ENCODE peak calls at places on chromosome 21, in five cellular contexts. N is HTR-8/SVneo; D is activated CD8-positive, alpha-beta memory T cell treated with anti-CD3 and anti-CD28 coated beads for 4 hours; O is mucosa of gallbladder; Q is neuronal stem cell. I is an unnamed sample.
A peak's percentile ranks its signal among the peaks of the same experiment; 100 is the strongest.

GRCh38 chr21:33261635-33262034 is 4.5 kb upstream of the IL10RB start:
- DNase-seq in O (peak; percentile 31), N (no peak), Q (no peak), D (no peak), I (peak; percentile 34)

GRCh38 chr21:33898546-33898945 is 17.1 kb downstream of the ATP5PO start:
- DNase-seq in O (no peak), N (no peak), Q (no peak), D (no peak), I (no peak)

GRCh38 chr21:8989883-8990325 is 1531.5 kb upstream of the TPTE start:
- DNase-seq in O (no peak), D (no peak), N (no peak), Q (no peak), I (no peak)

GRCh38 chr21:38679531-38679930 is 126.2 kb upstream of the ETS2 start:
- DNase-seq in D (no peak), O (no peak), N (peak; percentile 54), Q (no peak), I (no peak)

GRCh38 chr21:34367320-34367935 is 3.6 kb downstream of the KCNE2 start:
- DNase-seq in O (peak; percentile 46), Q (no peak), N (peak; percentile 66), D (no peak), I (peak; percentile 73)

GRCh38 chr21:36509966-36510742 is 30.2 kb upstream of the CLDN14 start:
- DNase-seq in O (peak; percentile 75), Q (no peak), D (no peak), N (no peak), I (no peak)

GRCh38 chr21:45471229-45472052 is 66.5 kb downstream of the COL18A1 start:
- DNase-seq in Q (no peak), N (peak; percentile 48), D (no peak), O (peak; percentile 41), I (peak; percentile 62)

GRCh38 chr21:19900149-19900548 is 1098.1 kb upstream of the NCAM2 start:
- DNase-seq in O (no peak), Q (no peak), D (no peak), N (no peak), I (peak; percentile 15)

GRCh38 chr21:45387506-45387905 is 17.5 kb upstream of the COL18A1 start:
- DNase-seq in Q (no peak), D (no peak), N (no peak), O (no peak), I (no peak)

GRCh38 chr21:34771512-34772028 is 102.8 kb downstream of the CLIC6 start:
- DNase-seq in D (no peak), Q (no peak), O (no peak), N (peak; percentile 27), I (no peak)

GRCh38 chr21:38386967-38387366 is 111.3 kb downstream of the ERG start:
- DNase-seq in N (no peak), D (no peak), O (no peak), Q (no peak), I (no peak)

GRCh38 chr21:22444990-22445389 is 1446.8 kb downstream of the NCAM2 start:
- DNase-seq in N (no peak), Q (no peak), O (no peak), D (no peak), I (no peak)

GRCh38 chr21:43603641-43604504 is 55.4 kb downstream of the HSF2BP start:
- DNase-seq in N (no peak), Q (no peak), O (no peak), D (no peak), I (no peak)

GRCh38 chr21:26844258-26845065 is 747 bp downstream of the ADAMTS1 start:
- DNase-seq in O (peak; percentile 36), N (peak; percentile 10), Q (peak; percentile 44), D (no peak), I (peak; percentile 59)

GRCh38 chr21:32182449-32182848 is 96.4 kb downstream of the MIS18A start:
- DNase-seq in Q (no peak), N (no peak), O (no peak), D (no peak), I (no peak)

GRCh38 chr21:44866780-44867179 is 6.7 kb downstream of the PTTG1IP start:
- DNase-seq in Q (no peak), N (no peak), D (no peak), O (no peak), I (no peak)

GRCh38 chr21:41614456-41615010 is 106.6 kb upstream of the TMPRSS2 start:
- DNase-seq in N (no peak), O (no peak), Q (no peak), D (no peak), I (no peak)

GRCh38 chr21:37231671-37232070 is 35.5 kb downstream of the VPS26C start:
- DNase-seq in N (no peak), Q (no peak), D (no peak), O (no peak), I (no peak)

GRCh38 chr21:32253215-32253641 is 25.6 kb downstream of the MIS18A start:
- DNase-seq in D (no peak), Q (no peak), N (no peak), O (peak; percentile 35), I (no peak)

GRCh38 chr21:37443683-37444082 is 77.1 kb downstream of the DYRK1A start:
- DNase-seq in Q (no peak), D (no peak), O (no peak), N (no peak), I (no peak)

GRCh38 chr21:31732538-31732864 is 583 bp upstream of the SCAF4 start:
- DNase-seq in D (no peak), Q (no peak), N (peak; percentile 51), O (peak; percentile 59), I (no peak)

GRCh38 chr21:45590726-45591618 is 48.7 kb upstream of the SLC19A1 start:
- DNase-seq in O (no peak), Q (no peak), D (peak; percentile 41), N (no peak), I (no peak)

GRCh38 chr21:35508389-35508888 is 459.3 kb upstream of the RUNX1 start:
- DNase-seq in O (peak; percentile 66), N (no peak), Q (peak; percentile 17), D (no peak), I (peak; percentile 49)

GRCh38 chr21:29187939-29188338 is 57.5 kb downstream of the MAP3K7CL start:
- DNase-seq in O (peak; percentile 75), N (no peak), Q (no peak), D (no peak), I (no peak)

GRCh38 chr21:45447821-45448220 is 42.9 kb downstream of the COL18A1 start:
- DNase-seq in O (no peak), N (no peak), D (no peak), Q (no peak), I (no peak)

GRCh38 chr21:45856940-45857339 is 124.6 kb upstream of the COL6A1 start:
- DNase-seq in Q (no peak), D (no peak), O (no peak), N (no peak), I (no peak)

GRCh38 chr21:45507523-45507875 is 34.7 kb downstream of the SLC19A1 start:
- DNase-seq in D (no peak), N (no peak), Q (no peak), O (no peak), I (no peak)

GRCh38 chr21:29072873-29073221 is 601 bp downstream of the CCT8 start:
- DNase-seq in D (no peak), N (no peak), Q (no peak), O (no peak), I (no peak)

GRCh38 chr21:42466700-42467612 is 29.1 kb downstream of the RSPH1 start:
- DNase-seq in D (no peak), O (no peak), N (peak; percentile 29), Q (no peak), I (no peak)

GRCh38 chr21:31531967-31532366 is 127.5 kb upstream of the SOD1 start:
- DNase-seq in Q (no peak), O (no peak), N (no peak), D (no peak), I (no peak)

GRCh38 chr21:44931137-44931500 is 8.7 kb upstream of the SLX9 start:
- DNase-seq in D (no peak), Q (no peak), N (no peak), O (no peak), I (no peak)

GRCh38 chr21:33324311-33325221 is at the start of gene IFNAR1:
- DNase-seq in Q (peak; percentile 97), N (peak; percentile 89), D (peak; percentile 97), O (peak; percentile 98), I (peak; percentile 99)

GRCh38 chr21:18493420-18493819 is 89.8 kb upstream of the TMPRSS15 start:
- DNase-seq in N (peak; percentile 70), D (no peak), O (no peak), Q (no peak), I (no peak)

GRCh38 chr21:16713331-16714114 is 799.3 kb upstream of the CXADR start:
- DNase-seq in D (no peak), N (no peak), Q (no peak), O (no peak), I (no peak)

GRCh38 chr21:45990049-45990711 is 8.6 kb downstream of the COL6A1 start:
- DNase-seq in N (no peak), D (no peak), O (no peak), Q (no peak), I (no peak)

GRCh38 chr21:36073181-36073580 is 3.4 kb downstream of the CBR1 start:
- DNase-seq in O (no peak), N (no peak), Q (no peak), D (no peak), I (no peak)